ENCODE peak calls at places on chromosomes 7 and 10, in six cellular contexts. I is MM.1S, Z is PC-9, E is hepatocyte, S is astrocyte, Q is SK-N-SH. R is an unnamed sample.

GRCh38 chr10:123869015-123869414 is 22.6 kb downstream of the CPXM2 start:
- DNase-seq in I (no peak), Z (no peak), E (no peak), S (no peak), Q (no peak), R (no peak)

GRCh38 chr10:124433461-124433860 is 14.7 kb upstream of the OAT start:
- DNase-seq in I (no peak), Z (no peak), E (no peak), S (no peak), Q (no peak), R (no peak)

GRCh38 chr7:134885967-134886352 is 100.3 kb upstream of the AGBL3 start:
- DNase-seq in I (no peak), Z (peak; percentile 78), E (peak; percentile 66), S (peak; percentile 84), Q (no peak), R (no peak)

GRCh38 chr7:83819911-83820310 is 171.0 kb upstream of the SEMA3E start:
- DNase-seq in I (no peak), Z (no peak), E (no peak), S (no peak), Q (no peak), R (no peak)

GRCh38 chr7:100091411-100092181 is 2.8 kb downstream of the COPS6 start:
- DNase-seq in I (no peak), Z (peak; percentile 41), E (no peak), S (no peak), Q (peak; percentile 65), R (no peak)

GRCh38 chr7:30470783-30471182 is 7.8 kb downstream of the NOD1 start:
- DNase-seq in I (no peak), Z (no peak), E (peak; percentile 45), S (peak; percentile 90), Q (no peak), R (no peak)

GRCh38 chr10:25701651-25702050 is 232.4 kb upstream of the MYO3A start:
- DNase-seq in I (no peak), Z (no peak), E (no peak), S (no peak), Q (peak; percentile 49), R (no peak)

GRCh38 chr7:157515342-157516041 is 178.7 kb downstream of the DNAJB6 start:
- DNase-seq in I (no peak), Z (no peak), E (no peak), S (no peak), Q (no peak), R (no peak)

GRCh38 chr10:54470324-54470631 is 330.8 kb downstream of the PCDH15 start:
- DNase-seq in I (no peak), Z (no peak), E (no peak), S (no peak), Q (no peak), R (no peak)

GRCh38 chr10:51419416-51420093 is 279.8 kb downstream of the CSTF2T start:
- DNase-seq in I (no peak), Z (no peak), E (no peak), S (no peak), Q (no peak), R (no peak)

GRCh38 chr7:148623586-148624282 is 33.2 kb downstream of the C7orf33 start:
- DNase-seq in I (no peak), Z (no peak), E (no peak), S (peak; percentile 77), Q (no peak), R (no peak)
- H3K4me2 ChIP-seq in I (no peak overlapping the region), Z (no peak overlapping the region), E (peak overlapping the region; percentile 37), S (peak overlapping the region; percentile 17), Q (no peak overlapping the region), R (no peak overlapping the region)

GRCh38 chr10:99849057-99849456 is 66.6 kb downstream of the ABCC2 start:
- DNase-seq in I (no peak), Z (no peak), E (no peak), S (no peak), Q (no peak), R (no peak)

GRCh38 chr10:99850041-99850766 is 67.8 kb downstream of the ABCC2 start:
- DNase-seq in I (no peak), Z (no peak), E (no peak), S (no peak), Q (no peak), R (no peak)

GRCh38 chr10:99850767-99851127 is 68.3 kb downstream of the ABCC2 start:
- DNase-seq in I (no peak), Z (no peak), E (no peak), S (no peak), Q (no peak), R (no peak)

GRCh38 chr10:99851825-99852224 is 69.4 kb downstream of the ABCC2 start:
- DNase-seq in I (no peak), Z (no peak), E (no peak), S (no peak), Q (no peak), R (no peak)

GRCh38 chr10:99849525-99849924 is 67.1 kb downstream of the ABCC2 start:
- DNase-seq in I (no peak), Z (no peak), E (peak; percentile 53), S (no peak), Q (no peak), R (no peak)
- H3K4me1 ChIP-seq in I (no peaks in the 10 kb centered on the region), Z (no peaks in the 10 kb centered on the region), E (peaks cover 3% of the 10 kb centered on the region), S (peaks cover 6% of the 10 kb centered on the region), Q (no peaks in the 10 kb centered on the region), R (peaks cover 5% of the 10 kb centered on the region)

GRCh38 chr10:121323448-121323847 is 274.8 kb downstream of the FGFR2 start:
- DNase-seq in I (no peak), Z (no peak), E (no peak), S (no peak), Q (no peak), R (no peak)

GRCh38 chr10:121322776-121323175 is 275.5 kb downstream of the FGFR2 start:
- DNase-seq in I (no peak), Z (no peak), E (no peak), S (no peak), Q (no peak), R (no peak)

GRCh38 chr10:121326905-121327304 is 271.3 kb downstream of the FGFR2 start:
- DNase-seq in I (no peak), Z (no peak), E (no peak), S (no peak), Q (no peak), R (no peak)

GRCh38 chr10:121325490-121326231 is 272.6 kb downstream of the FGFR2 start:
- DNase-seq in I (no peak), Z (peak; percentile 48), E (no peak), S (peak; percentile 2), Q (no peak), R (no peak)

DNA sequence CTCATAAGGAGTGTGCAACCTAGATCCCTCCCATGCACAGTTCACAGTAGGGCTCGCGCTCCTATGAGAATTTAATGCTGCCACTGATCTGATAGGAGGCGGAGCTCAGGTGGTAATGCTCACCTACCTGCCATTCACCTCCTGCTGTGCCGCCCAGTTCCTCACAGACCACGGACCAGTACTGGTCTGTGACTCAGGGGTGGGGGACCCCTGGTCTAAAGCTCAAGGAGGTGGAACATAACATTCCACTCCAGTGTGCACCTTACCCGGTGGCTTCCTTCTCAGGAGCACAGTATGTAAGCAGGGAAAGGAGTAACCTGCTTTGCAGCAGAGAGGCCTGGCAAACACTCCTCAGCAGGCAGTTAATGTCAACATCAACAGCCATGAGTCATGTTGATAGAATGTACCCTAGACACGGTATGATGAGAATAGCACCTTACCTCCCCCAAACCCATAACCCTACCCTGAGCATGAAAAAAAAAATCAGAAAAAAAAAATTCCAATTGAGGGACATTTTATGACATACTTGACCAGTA is 273.5 kb downstream of the FGFR2 start:
- DNase-seq in I (no peak), Z (no peak), E (peak; percentile 68), S (no peak), Q (no peak), R (no peak)
- H3K4me2 ChIP-seq in I (no peak overlapping the region), Z (no peak overlapping the region), E (peak overlapping the region; percentile 11), S (no peak overlapping the region), Q (no peak overlapping the region), R (peak overlapping the region; percentile 9)

GRCh38 chr10:104707602-104708160 is 66.6 kb downstream of the SORCS3 start:
- DNase-seq in I (no peak), Z (no peak), E (no peak), S (no peak), Q (no peak), R (no peak)
- H3K4me1 ChIP-seq in I (no peaks in the 10 kb centered on the region), Z (no peaks in the 10 kb centered on the region), E (no peaks in the 10 kb centered on the region), S (no peaks in the 10 kb centered on the region), Q (no peaks in the 10 kb centered on the region), R (no peaks in the 10 kb centered on the region)

DNA sequence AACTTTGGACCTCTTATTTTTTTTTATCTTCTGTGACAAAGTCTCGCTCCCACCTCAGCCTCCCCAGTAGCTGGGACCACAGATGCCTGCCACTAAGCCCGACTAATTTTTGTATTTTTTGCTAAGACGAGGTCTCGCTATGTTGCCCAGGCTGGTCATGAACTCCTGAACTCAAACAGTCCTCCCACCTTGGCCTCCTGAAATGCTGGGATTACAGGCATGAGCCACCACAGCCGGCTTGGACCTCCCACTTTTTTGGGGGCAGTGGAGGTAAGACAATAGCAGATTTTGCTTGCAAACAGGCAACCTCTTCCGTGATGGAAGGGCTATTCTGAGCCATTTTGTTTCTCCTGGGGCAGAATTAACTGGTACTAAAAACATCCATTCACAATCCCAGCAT is 1.2 kb upstream of the TRRAP start:
- DNase-seq in I (no peak), Z (no peak), E (no peak), S (no peak), Q (no peak), R (no peak)
- H3K4me2 ChIP-seq in I (no peak overlapping the region), Z (no peak overlapping the region), E (no peak overlapping the region), S (no peak overlapping the region), Q (no peak overlapping the region), R (no peak overlapping the region)